ENCODE peak calls at places on chromosomes 1 and 21, in four cellular contexts. C is fibroblast of pulmonary artery, D is IMR-90, S is SW480. B is an unnamed sample.

GRCh38 chr1:2073382-2074230 is 23.4 kb downstream of the PRKCZ start:
- DNase-seq in C (peak; percentile 57), D (peak; percentile 58), S (no peak), B (no peak)

GRCh38 chr21:46295177-46295711 is 9.1 kb downstream of the YBEY start:
- DNase-seq in C (peak; percentile 43), D (peak; percentile 69), S (peak; percentile 51), B (no peak)

GRCh38 chr1:151713044-151713443 is 3.6 kb downstream of the CELF3 start:
- DNase-seq in C (no peak), D (no peak), S (no peak), B (peak; percentile 96)

GRCh38 chr1:19405761-19406481 is 79.4 kb downstream of the CAPZB start:
- DNase-seq in C (no peak), D (peak; percentile 27), S (no peak), B (no peak)

GRCh38 chr1:74432325-74432724 is 80.1 kb downstream of the LRRC53 start:
- DNase-seq in C (no peak), D (no peak), S (no peak), B (no peak)

GRCh38 chr1:11157867-11158266 is 31.3 kb upstream of the ANGPTL7 start:
- DNase-seq in C (peak; percentile 55), D (peak; percentile 54), S (no peak), B (no peak)

GRCh38 chr21:45441431-45442255 is 36.7 kb downstream of the COL18A1 start:
- DNase-seq in C (no peak), D (no peak), S (no peak), B (no peak)

GRCh38 chr1:47680815-47681475 is 243.1 kb downstream of the FOXD2 start:
- DNase-seq in C (no peak), D (no peak), S (no peak), B (no peak)

GRCh38 chr1:14626869-14627607 is 28.6 kb downstream of the KAZN start:
- DNase-seq in C (no peak), D (peak; percentile 3), S (no peak), B (no peak)

GRCh38 chr21:28540514-28540913 is 452.2 kb downstream of the LTN1 start:
- DNase-seq in C (peak; percentile 56), D (peak; percentile 89), S (no peak), B (no peak)

GRCh38 chr1:201903135-201903534 is 14.4 kb downstream of the SHISA4 start:
- DNase-seq in C (peak; percentile 47), D (peak; percentile 64), S (no peak), B (no peak)

GRCh38 chr21:26881504-26882228 is 36.5 kb upstream of the ADAMTS1 start:
- DNase-seq in C (peak; percentile 54), D (peak; percentile 39), S (peak; percentile 7), B (no peak)

GRCh38 chr21:35738342-35738961 is 321.9 kb downstream of the SETD4 start:
- DNase-seq in C (peak; percentile 74), D (peak; percentile 4), S (no peak), B (peak; percentile 32)

GRCh38 chr21:45976666-45977335 is 4.8 kb upstream of the COL6A1 start:
- DNase-seq in C (no peak), D (no peak), S (no peak), B (no peak)